ENCODE peak calls at places on chromosomes 12 and 14, in seven cellular contexts. G is NCI-H2171; F is stimulated activated CD8-positive, alpha-beta memory T cell treated with anti-CD3 and anti-CD28 coated beads, Interleukin-15, amount 100 ng/mL, for 24 hours; S is Kasumi-1; A is HTR-8/SVneo; P is skeletal muscle cell; B is Daoy. H is an unnamed sample.
A peak's percentile ranks its signal among the peaks of the same experiment; 100 is the strongest.

GRCh38 chr14:104887623-104888488 is 22.8 kb downstream of the CEP170B start:
- DNase-seq in G (no peak), F (no peak), S (no peak), A (no peak), P (no peak), B (peak; percentile 2), H (no peak)

GRCh38 chr14:86462193-86462592 is 932.2 kb downstream of the FLRT2 start:
- DNase-seq in G (no peak), F (no peak), S (peak; percentile 39), A (no peak), P (no peak), B (peak; percentile 9), H (no peak)

GRCh38 chr12:62655524-62656160 is 189.0 kb downstream of the MON2 start:
- DNase-seq in G (no peak), F (no peak), S (no peak), A (no peak), P (no peak), B (no peak), H (no peak)

GRCh38 chr14:94028450-94028826 is 2.3 kb downstream of the OTUB2 start:
- DNase-seq in G (no peak), F (no peak), S (peak; percentile 63), A (no peak), P (no peak), B (peak; percentile 86), H (no peak)

GRCh38 chr12:50960130-50960529 is 7.8 kb downstream of the HIGD1C start:
- DNase-seq in G (no peak), F (no peak), S (no peak), A (no peak), P (no peak), B (no peak), H (no peak)

GRCh38 chr12:107822356-107822755 is 47.9 kb downstream of the ASCL4 start:
- DNase-seq in G (no peak), F (no peak), S (no peak), A (no peak), P (no peak), B (no peak), H (no peak)

GRCh38 chr14:91164676-91165075 is 50.8 kb downstream of the DGLUCY start:
- DNase-seq in G (no peak), F (no peak), S (no peak), A (no peak), P (no peak), B (no peak), H (no peak)

GRCh38 chr12:117861691-117862090 is 107.1 kb downstream of the KSR2 start:
- DNase-seq in G (no peak), F (no peak), S (no peak), A (no peak), P (no peak), B (no peak), H (no peak)

GRCh38 chr12:12907552-12907951 is 16.2 kb downstream of the GPRC5A start:
- DNase-seq in G (no peak), F (no peak), S (no peak), A (no peak), P (no peak), B (no peak), H (no peak)

GRCh38 chr14:105944632-105945610 is 418.5 kb downstream of the TMEM121 start:
- DNase-seq in G (peak; percentile 68), F (peak; percentile 75), S (peak; percentile 23), A (peak; percentile 50), P (no peak), B (peak; percentile 68), H (no peak)

GRCh38 chr14:69014829-69015259 is 35.7 kb upstream of the ACTN1 start:
- DNase-seq in G (no peak), F (no peak), S (no peak), A (no peak), P (no peak), B (no peak), H (no peak)

GRCh38 chr14:106286697-106287290 is 760.4 kb downstream of the TMEM121 start:
- DNase-seq in G (no peak), F (no peak), S (no peak), A (no peak), P (no peak), B (peak; percentile 76), H (no peak)

GRCh38 chr12:58288191-58288590 is 346.8 kb downstream of the ATP23 start:
- DNase-seq in G (peak; percentile 92), F (no peak), S (no peak), A (no peak), P (peak; percentile 31), B (peak; percentile 28), H (peak; percentile 26)

GRCh38 chr12:75505706-75506312 is 5.6 kb downstream of the KRR1 start:
- DNase-seq in G (no peak), F (no peak), S (peak; percentile 39), A (no peak), P (no peak), B (no peak), H (no peak)

GRCh38 chr14:49886523-49886922 is 6.4 kb upstream of the ARF6 start:
- DNase-seq in G (no peak), F (no peak), S (no peak), A (no peak), P (no peak), B (no peak), H (no peak)

GRCh38 chr14:70061108-70061507 is 127.6 kb downstream of the SLC8A3 start:
- DNase-seq in G (no peak), F (no peak), S (no peak), A (no peak), P (no peak), B (peak; percentile 73), H (no peak)

GRCh38 chr12:15306605-15307004 is 15.7 kb upstream of the PTPRO start:
- DNase-seq in G (no peak), F (no peak), S (no peak), A (no peak), P (no peak), B (no peak), H (no peak)

GRCh38 chr12:85448548-85449139 is 168.6 kb downstream of the ALX1 start:
- DNase-seq in G (no peak), F (no peak), S (peak; percentile 28), A (no peak), P (no peak), B (no peak), H (no peak)

GRCh38 chr12:105805730-105806390 is 332.9 kb downstream of the NUAK1 start:
- DNase-seq in G (no peak), F (no peak), S (no peak), A (no peak), P (no peak), B (no peak), H (no peak)

GRCh38 chr14:73759183-73759713 is 45.1 kb upstream of the PNMA1 start:
- DNase-seq in G (peak; percentile 57), F (no peak), S (no peak), A (no peak), P (no peak), B (peak; percentile 62), H (no peak)

GRCh38 chr14:81286574-81287370 is 66.0 kb upstream of the GTF2A1 start:
- DNase-seq in G (no peak), F (no peak), S (no peak), A (no peak), P (no peak), B (no peak), H (no peak)

GRCh38 chr14:63642229-63642611 is 549 bp upstream of the WDR89 start:
- DNase-seq in G (peak; percentile 95), F (peak; percentile 26), S (peak; percentile 96), A (peak; percentile 100), P (peak; percentile 86), B (peak; percentile 93), H (peak; percentile 81)

GRCh38 chr14:36852853-36853634 is 191.4 kb downstream of the PAX9 start:
- DNase-seq in G (no peak), F (no peak), S (no peak), A (no peak), P (no peak), B (peak; percentile 52), H (no peak)

GRCh38 chr12:124695861-124696260 is 128.4 kb upstream of the NCOR2 start:
- DNase-seq in G (no peak), F (no peak), S (no peak), A (no peak), P (no peak), B (peak; percentile 32), H (no peak)

GRCh38 chr14:80996049-80996901 is 40.9 kb downstream of the TSHR start:
- DNase-seq in G (no peak), F (no peak), S (peak; percentile 90), A (peak; percentile 67), P (peak; percentile 41), B (peak; percentile 24), H (peak; percentile 40)

GRCh38 chr12:95805864-95806669 is 15.5 kb upstream of the NTN4 start:
- DNase-seq in G (no peak), F (no peak), S (no peak), A (peak; percentile 65), P (peak; percentile 100), B (peak; percentile 96), H (peak; percentile 99)

GRCh38 chr12:48956279-48957140 is 777 bp downstream of the ARF3 start:
- DNase-seq in G (peak; percentile 89), F (no peak), S (peak; percentile 97), A (peak; percentile 93), P (peak; percentile 93), B (peak; percentile 98), H (peak; percentile 87)

GRCh38 chr14:91170504-91171121 is 56.7 kb downstream of the DGLUCY start:
- DNase-seq in G (no peak), F (no peak), S (no peak), A (no peak), P (no peak), B (no peak), H (no peak)

GRCh38 chr14:35339761-35340406 is 47.7 kb downstream of the PSMA6 start:
- DNase-seq in G (no peak), F (no peak), S (peak; percentile 92), A (no peak), P (no peak), B (no peak), H (no peak)